ENCODE peak calls at places on chromosomes 2 and 18, in four cellular contexts. One of them, this sample, is unnamed. For H3K27me3, the result is how much of the 10 kb centered on the place peaks cover.

GRCh38 chr2:9748586-9748985 is 94.7 kb upstream of the TAF1B start:
- DNase-seq in GM12878: no peak
- DNase-seq in K562: no peak
- DNase-seq in IMR-90: no peak
- DNase-seq in this sample: no peak

GRCh38 chr2:88180594-88181240 is 10.6 kb downstream of the THNSL2 start:
- DNase-seq in IMR-90: peak
- DNase-seq in K562: no peak
- DNase-seq in GM12878: no peak
- DNase-seq in this sample: no peak

GRCh38 chr2:241088791-241089732 is 13.0 kb downstream of the MTERF4 start:
- DNase-seq in K562: no peak
- DNase-seq in IMR-90: no peak
- DNase-seq in GM12878: no peak
- DNase-seq in this sample: no peak

GRCh38 chr2:38750793-38751042 is 443 bp downstream of the SRSF7 start:
- DNase-seq in K562: no peak
- DNase-seq in IMR-90: no peak
- DNase-seq in GM12878: no peak
- DNase-seq in this sample: no peak

GRCh38 chr2:74735009-74735408 is 81.0 kb downstream of the SEMA4F start:
- DNase-seq in GM12878: no peak
- DNase-seq in K562: no peak
- DNase-seq in IMR-90: peak
- DNase-seq in this sample: peak

GRCh38 chr2:218262631-218263586 is 2.1 kb downstream of the GPBAR1 start:
- DNase-seq in GM12878: no peak
- DNase-seq in IMR-90: no peak
- DNase-seq in K562: no peak
- DNase-seq in this sample: no peak

GRCh38 chr2:235050992-235051351 is 99.2 kb downstream of the SH3BP4 start:
- DNase-seq in IMR-90: peak
- DNase-seq in GM12878: no peak
- DNase-seq in K562: peak
- DNase-seq in this sample: peak

GRCh38 chr2:240412211-240412830 is 23.1 kb upstream of the GPC1 start:
- DNase-seq in K562: no peak
- DNase-seq in IMR-90: no peak
- DNase-seq in GM12878: no peak
- DNase-seq in this sample: no peak

GRCh38 chr2:136319227-136319626 is 201.3 kb upstream of the CXCR4 start:
- DNase-seq in IMR-90: no peak
- DNase-seq in GM12878: no peak
- DNase-seq in K562: no peak
- DNase-seq in this sample: no peak

GRCh38 chr18:43563780-43564179 is 286.5 kb upstream of the SYT4 start:
- DNase-seq in GM12878: no peak
- DNase-seq in K562: no peak
- DNase-seq in IMR-90: peak
- DNase-seq in this sample: peak

GRCh38 chr18:69383191-69383590 is 17.5 kb upstream of the DOK6 start:
- DNase-seq in IMR-90: no peak
- DNase-seq in GM12878: no peak
- DNase-seq in K562: no peak
- DNase-seq in this sample: no peak

GRCh38 chr2:80589070-80589469 is 284.5 kb upstream of the LRRTM1 start:
- DNase-seq in GM12878: no peak
- DNase-seq in K562: no peak
- DNase-seq in IMR-90: no peak
- DNase-seq in this sample: no peak

GRCh38 chr2:196514641-196515040 is 124.9 kb upstream of the CCDC150 start:
- DNase-seq in K562: no peak
- DNase-seq in IMR-90: no peak
- DNase-seq in GM12878: no peak
- DNase-seq in this sample: no peak

GRCh38 chr2:11500702-11501303 is 33.0 kb upstream of the GREB1 start:
- DNase-seq in GM12878: peak
- DNase-seq in K562: no peak
- DNase-seq in IMR-90: no peak
- DNase-seq in this sample: no peak

GRCh38 chr2:3780477-3781402 is 77.4 kb downstream of the DCDC2C start:
- DNase-seq in K562: peak
- DNase-seq in IMR-90: peak
- DNase-seq in GM12878: peak
- DNase-seq in this sample: peak

GRCh38 chr2:33678447-33678846 is 79.3 kb upstream of the FAM98A start:
- DNase-seq in K562: no peak
- DNase-seq in GM12878: no peak
- DNase-seq in IMR-90: no peak
- DNase-seq in this sample: no peak

GRCh38 chr2:129334128-129334527 is 645.3 kb upstream of the RAB6C start:
- DNase-seq in IMR-90: no peak
- DNase-seq in K562: no peak
- DNase-seq in GM12878: no peak
- DNase-seq in this sample: no peak

GRCh38 chr2:150125708-150126107 is 361.8 kb downstream of the RND3 start:
- DNase-seq in IMR-90: peak
- DNase-seq in K562: no peak
- DNase-seq in GM12878: no peak
- DNase-seq in this sample: peak

GRCh38 chr2:173021939-173022371 is 53.7 kb upstream of the MAP3K20 start:
- DNase-seq in K562: peak
- DNase-seq in IMR-90: peak
- DNase-seq in GM12878: no peak
- DNase-seq in this sample: peak

GRCh38 chr2:165693838-165694237 is 100.2 kb downstream of the GALNT3 start:
- DNase-seq in K562: no peak
- DNase-seq in GM12878: no peak
- DNase-seq in IMR-90: no peak
- DNase-seq in this sample: no peak

GRCh38 chr2:225090746-225091145 is 48.5 kb upstream of the DOCK10 start:
- DNase-seq in IMR-90: peak
- DNase-seq in GM12878: no peak
- DNase-seq in K562: no peak
- DNase-seq in this sample: no peak

GRCh38 chr2:114123925-114124324 is 234.0 kb downstream of the ACTR3 start:
- DNase-seq in IMR-90: no peak
- DNase-seq in K562: no peak
- DNase-seq in GM12878: no peak
- DNase-seq in this sample: no peak

GRCh38 chr2:96505231-96505889 is at the start of gene NEURL3:
- DNase-seq in GM12878: no peak
- DNase-seq in K562: no peak
- DNase-seq in IMR-90: peak
- DNase-seq in this sample: peak

GRCh38 chr2:230564805-230565779 is 147.6 kb upstream of the CAB39 start:
- DNase-seq in IMR-90: peak
- DNase-seq in K562: no peak
- DNase-seq in GM12878: no peak
- DNase-seq in this sample: no peak

GRCh38 chr18:33875029-33875428 is 297.0 kb downstream of the ASXL3 start:
- DNase-seq in K562: no peak
- DNase-seq in GM12878: no peak
- DNase-seq in IMR-90: no peak
- DNase-seq in this sample: no peak

GRCh38 chr2:17083902-17084301 is 418.3 kb upstream of the CYRIA start:
- DNase-seq in GM12878: no peak
- DNase-seq in K562: no peak
- DNase-seq in IMR-90: no peak
- DNase-seq in this sample: no peak

GRCh38 chr18:22174341-22175148 is 5.2 kb downstream of the GATA6 start:
- DNase-seq in K562: no peak
- DNase-seq in GM12878: no peak
- DNase-seq in IMR-90: no peak
- DNase-seq in this sample: peak

GRCh38 chr2:6946722-6947121 is 29.5 kb downstream of the RNF144A start:
- DNase-seq in K562: no peak
- DNase-seq in GM12878: no peak
- DNase-seq in IMR-90: peak
- DNase-seq in this sample: peak

GRCh38 chr2:216683846-216684245 is 11.5 kb downstream of the IGFBP5 start:
- DNase-seq in K562: no peak
- DNase-seq in GM12878: no peak
- DNase-seq in IMR-90: peak
- DNase-seq in this sample: no peak

GRCh38 chr18:32906506-32907214 is 133.8 kb upstream of the KLHL14 start:
- DNase-seq in K562: no peak
- DNase-seq in IMR-90: no peak
- DNase-seq in GM12878: no peak
- DNase-seq in this sample: no peak

GRCh38 chr18:26215247-26215970 is 10.8 kb upstream of the TAF4B start:
- DNase-seq in GM12878: peak
- DNase-seq in K562: no peak
- DNase-seq in IMR-90: no peak
- DNase-seq in this sample: no peak

GRCh38 chr2:224449212-224450147 is 47.6 kb upstream of the FAM124B start:
- DNase-seq in GM12878: no peak
- DNase-seq in K562: no peak
- DNase-seq in IMR-90: no peak
- DNase-seq in this sample: peak

GRCh38 chr2:143034292-143035074 is 94.7 kb upstream of the ARHGAP15 start:
- DNase-seq in IMR-90: peak
- DNase-seq in K562: peak
- DNase-seq in GM12878: peak
- DNase-seq in this sample: peak

GRCh38 chr2:42100696-42101585 is 53.1 kb downstream of the PKDCC start:
- DNase-seq in GM12878: no peak
- DNase-seq in IMR-90: peak
- DNase-seq in K562: no peak
- DNase-seq in this sample: peak

GRCh38 chr2:240711296-240711695 is 19.6 kb downstream of the AQP12A start:
- DNase-seq in GM12878: no peak
- DNase-seq in K562: no peak
- DNase-seq in IMR-90: no peak
- DNase-seq in this sample: no peak

GRCh38 chr2:215396595-215397313 is 39.1 kb downstream of the FN1 start:
- DNase-seq in IMR-90: peak
- DNase-seq in K562: no peak
- DNase-seq in GM12878: no peak
- DNase-seq in this sample: no peak

GRCh38 chr2:148582679-148583511 is 61.7 kb upstream of the EPC2 start:
- DNase-seq in K562: no peak
- DNase-seq in IMR-90: peak
- DNase-seq in GM12878: no peak
- DNase-seq in this sample: no peak
- H2AFZ ChIP-seq in K562: no peak
- H2AFZ ChIP-seq in IMR-90: no peak
- H2AFZ ChIP-seq in GM12878: no peak
- H2AFZ ChIP-seq in this sample: no peak

GRCh38 chr2:209768557-209768956 is 3.1 kb upstream of the UNC80 start:
- DNase-seq in IMR-90: no peak
- DNase-seq in GM12878: no peak
- DNase-seq in K562: no peak
- DNase-seq in this sample: no peak
- H3K27me3 ChIP-seq in IMR-90: under half
- H3K27me3 ChIP-seq in GM12878: under half
- H3K27me3 ChIP-seq in K562: under half
- H3K27me3 ChIP-seq in this sample: under half

GRCh38 chr2:71952572-71953188 is 195.0 kb downstream of the CYP26B1 start:
- DNase-seq in IMR-90: no peak
- DNase-seq in K562: no peak
- DNase-seq in GM12878: no peak
- DNase-seq in this sample: no peak
- TF ChIP-seq FOS in IMR-90: no peak
- TF ChIP-seq FOS in K562: no peak
- TF ChIP-seq FOS in GM12878: no peak
- TF ChIP-seq FOS in this sample: no peak

GRCh38 chr2:158718196-158718585 is 76.9 kb upstream of the DAPL1 start:
- DNase-seq in K562: no peak
- DNase-seq in IMR-90: no peak
- DNase-seq in GM12878: no peak
- DNase-seq in this sample: no peak

GRCh38 chr2:158718851-158719250 is 76.3 kb upstream of the DAPL1 start:
- DNase-seq in GM12878: no peak
- DNase-seq in IMR-90: no peak
- DNase-seq in K562: no peak
- DNase-seq in this sample: peak

GRCh38 chr2:158716091-158716815 is 78.9 kb upstream of the DAPL1 start:
- DNase-seq in IMR-90: no peak
- DNase-seq in K562: no peak
- DNase-seq in GM12878: no peak
- DNase-seq in this sample: peak

GRCh38 chr2:158716921-158717320 is 78.2 kb upstream of the DAPL1 start:
- DNase-seq in IMR-90: no peak
- DNase-seq in K562: no peak
- DNase-seq in GM12878: no peak
- DNase-seq in this sample: no peak

GRCh38 chr2:158717366-158718195 is 77.5 kb upstream of the DAPL1 start:
- DNase-seq in IMR-90: no peak
- DNase-seq in GM12878: no peak
- DNase-seq in K562: no peak
- DNase-seq in this sample: peak
- H2AFZ ChIP-seq in IMR-90: no peak
- H2AFZ ChIP-seq in GM12878: no peak
- H2AFZ ChIP-seq in K562: no peak
- H2AFZ ChIP-seq in this sample: peak

DNA sequence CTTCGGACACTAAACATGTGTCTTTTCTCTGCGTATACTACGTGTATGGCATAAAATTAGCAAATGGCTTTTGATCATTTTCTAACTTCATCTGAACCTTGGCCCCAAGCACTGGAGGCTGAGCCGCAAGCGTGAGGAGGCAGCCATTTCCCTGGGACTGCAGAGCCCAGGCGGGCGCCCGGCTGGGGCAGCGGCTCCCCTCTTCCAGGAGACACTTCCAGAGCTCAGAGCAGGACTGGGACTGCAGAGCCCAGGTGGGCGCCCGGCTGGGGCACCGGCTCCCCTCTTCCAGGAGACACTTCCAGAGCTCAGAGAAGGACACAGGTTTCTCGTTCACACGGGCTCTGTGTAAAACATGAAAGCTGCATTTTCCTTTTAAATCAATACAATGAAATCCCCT is 484.1 kb upstream of the SALL3 start:
- DNase-seq in K562: no peak
- DNase-seq in IMR-90: no peak
- DNase-seq in GM12878: no peak
- DNase-seq in this sample: no peak
- H3K27me3 ChIP-seq in K562: under half
- H3K27me3 ChIP-seq in IMR-90: under half
- H3K27me3 ChIP-seq in GM12878: under half
- H3K27me3 ChIP-seq in this sample: under half

GRCh38 chr18:45441110-45441842 is 174.0 kb upstream of the SLC14A2 start:
- DNase-seq in GM12878: no peak
- DNase-seq in IMR-90: peak
- DNase-seq in K562: no peak
- DNase-seq in this sample: no peak
- TF ChIP-seq FOS in GM12878: no peak
- TF ChIP-seq FOS in IMR-90: no peak
- TF ChIP-seq FOS in K562: no peak
- TF ChIP-seq FOS in this sample: no peak